ENCODE peak calls at places on chromosomes 3 and 15, in seven cellular contexts. U is MCF 10A; A is neural crest cell; L is neural progenitor cell; K is stimulated activated CD8-positive, alpha-beta memory T cell treated with anti-CD3 and anti-CD28 coated beads, Interleukin-7, amount 100 ng/mL, for 1 hour; R is AG09319; N is anterior cingulate cortex. F is an unnamed sample.
A peak's percentile ranks its signal among the peaks of the same experiment; 100 is the strongest.

GRCh38 chr15:73704869-73705645 is 20.9 kb downstream of the CD276 start:
- DNase-seq in U (peak; percentile 66), A (peak; percentile 63), L (peak; percentile 78), K (no peak), R (no peak), N (peak; percentile 28), F (peak; percentile 45)

GRCh38 chr3:145952541-145952940 is 208.4 kb downstream of the PLOD2 start:
- DNase-seq in U (peak; percentile 21), A (no peak), L (no peak), K (no peak), R (peak; percentile 67), N (no peak), F (peak; percentile 96)

GRCh38 chr3:47850062-47850802 is 47.3 kb downstream of the DHX30 start:
- DNase-seq in U (peak; percentile 35), A (no peak), L (peak; percentile 41), K (no peak), R (no peak), N (no peak), F (no peak)

GRCh38 chr15:66169023-66169422 is 84.5 kb downstream of the MEGF11 start:
- DNase-seq in U (no peak), A (no peak), L (no peak), K (no peak), R (no peak), N (no peak), F (peak; percentile 17)

GRCh38 chr3:151580592-151580991 is 119.7 kb upstream of the IGSF10 start:
- DNase-seq in U (no peak), A (no peak), L (no peak), K (no peak), R (peak; percentile 69), N (no peak), F (peak; percentile 59)

GRCh38 chr3:16357191-16357590 is 92.2 kb downstream of the OXNAD1 start:
- DNase-seq in U (no peak), A (no peak), L (no peak), K (no peak), R (no peak), N (no peak), F (peak; percentile 76)

GRCh38 chr3:14235896-14236295 is 57.3 kb downstream of the LSM3 start:
- DNase-seq in U (no peak), A (no peak), L (no peak), K (no peak), R (no peak), N (no peak), F (no peak)

GRCh38 chr3:4350789-4351163 is 47.6 kb downstream of the SETMAR start:
- DNase-seq in U (peak; percentile 68), A (peak; percentile 19), L (peak; percentile 67), K (no peak), R (peak; percentile 32), N (no peak), F (peak; percentile 79)

GRCh38 chr15:52427804-52428203 is 100.9 kb downstream of the MYO5A start:
- DNase-seq in U (peak; percentile 16), A (no peak), L (peak; percentile 53), K (no peak), R (no peak), N (no peak), F (peak; percentile 88)

GRCh38 chr15:58467121-58467721 is 35.4 kb downstream of the LIPC start:
- DNase-seq in U (no peak), A (no peak), L (peak; percentile 4), K (no peak), R (no peak), N (no peak), F (no peak)

GRCh38 chr3:71962561-71963240 is 177.8 kb upstream of the PROK2 start:
- DNase-seq in U (peak; percentile 33), A (no peak), L (no peak), K (no peak), R (no peak), N (no peak), F (peak; percentile 59)

GRCh38 chr15:83565133-83565532 is 88.8 kb upstream of the ADAMTSL3 start:
- DNase-seq in U (no peak), A (no peak), L (no peak), K (no peak), R (no peak), N (no peak), F (no peak)